ENCODE peak calls at places on chromosomes 4 and X, in five cellular contexts. F is NCI-H460; I is GM13976; V is stimulated activated CD8-positive, alpha-beta memory T cell treated with anti-CD3 and anti-CD28 coated beads, Interleukin-15, amount 100 ng/mL, for 4 hours; S is NAMALWA. J is an unnamed sample.

GRCh38 chr4:54233128-54233696 is 4.1 kb downstream of the PDGFRA start:
- DNase-seq in F (peak; percentile 68), V (peak; percentile 35), S (peak; percentile 58), I (peak; percentile 90), J (peak; percentile 90)

GRCh38 chr4:102620697-102621497 is 119.7 kb downstream of the NFKB1 start:
- DNase-seq in I (peak; percentile 41), F (peak; percentile 31), V (no peak), S (peak; percentile 71), J (peak; percentile 72)

GRCh38 chr4:55356991-55357461 is 11.0 kb downstream of the SRD5A3 start:
- DNase-seq in I (no peak), F (no peak), V (no peak), S (no peak), J (no peak)

GRCh38 chr4:139606600-139607301 is 50.7 kb upstream of the SETD7 start:
- DNase-seq in I (no peak), V (no peak), S (no peak), F (peak; percentile 81), J (peak; percentile 86)

GRCh38 chr4:185343726-185344581 is 51.8 kb downstream of the LRP2BP start:
- DNase-seq in F (no peak), V (no peak), S (no peak), I (no peak), J (no peak)

GRCh38 chr4:177574446-177574845 is 132.2 kb upstream of the AGA start:
- DNase-seq in I (no peak), F (no peak), S (no peak), V (no peak), J (no peak)

GRCh38 chr4:23881052-23881501 is 8.8 kb downstream of the PPARGC1A start:
- DNase-seq in S (no peak), I (no peak), F (no peak), V (no peak), J (no peak)

GRCh38 chrX:93580634-93581033 is 92.7 kb downstream of the NAP1L3 start:
- DNase-seq in V (no peak), F (no peak), S (no peak), I (no peak), J (no peak)

GRCh38 chrX:50920132-50920531 is 9.6 kb downstream of the BMP15 start:
- DNase-seq in S (no peak), V (no peak), F (no peak), I (no peak), J (no peak)

GRCh38 chr4:184845367-184846011 is 19.7 kb upstream of the ACSL1 start:
- DNase-seq in V (no peak), I (no peak), S (no peak), F (no peak), J (no peak)

GRCh38 chr4:44623687-44624086 is 27.7 kb downstream of the YIPF7 start:
- DNase-seq in F (no peak), I (no peak), V (no peak), S (no peak), J (no peak)

GRCh38 chr4:155604718-155605601 is 61.7 kb upstream of the GUCY1A1 start:
- DNase-seq in F (no peak), V (no peak), I (no peak), S (no peak), J (peak; percentile 21)

GRCh38 chr4:98945297-98945850 is 16.4 kb upstream of the EIF4E start:
- DNase-seq in F (no peak), V (no peak), S (no peak), I (no peak), J (no peak)

GRCh38 chr4:41212221-41213203 is 1.8 kb downstream of the APBB2 start:
- DNase-seq in I (peak; percentile 36), V (no peak), F (peak; percentile 48), S (peak; percentile 80), J (no peak)

GRCh38 chr4:109385260-109385659 is 48.4 kb upstream of the SEC24B start:
- DNase-seq in S (no peak), F (no peak), I (no peak), V (no peak), J (no peak)

GRCh38 chrX:33840176-33840575 is 291.9 kb downstream of the FAM47A start:
- DNase-seq in I (no peak), V (no peak), F (no peak), S (no peak), J (peak; percentile 38)

GRCh38 chr4:8272472-8273428 is 3.2 kb downstream of the HTRA3 start:
- DNase-seq in S (no peak), F (no peak), I (no peak), V (no peak), J (no peak)

GRCh38 chrX:118178450-118178849 is 61.8 kb upstream of the KLHL13 start:
- DNase-seq in V (no peak), F (no peak), I (no peak), S (no peak), J (no peak)

GRCh38 chrX:153433781-153434285 is 12.0 kb downstream of the TREX2 start:
- DNase-seq in V (no peak), I (no peak), F (no peak), S (no peak), J (no peak)

GRCh38 chr4:142406917-142407501 is 439.1 kb downstream of the INPP4B start:
- DNase-seq in S (no peak), I (no peak), F (no peak), V (no peak), J (peak; percentile 83)

GRCh38 chr4:183808102-183808466 is 97.0 kb upstream of the STOX2 start:
- DNase-seq in I (no peak), F (no peak), V (no peak), S (no peak), J (no peak)

GRCh38 chr4:8228319-8229250 is 29.5 kb downstream of the SH3TC1 start:
- DNase-seq in I (peak; percentile 73), S (peak; percentile 84), V (peak; percentile 53), F (peak; percentile 18), J (peak; percentile 40)

GRCh38 chrX:87805829-87806490 is 288.4 kb downstream of the KLHL4 start:
- DNase-seq in I (no peak), F (no peak), S (no peak), V (no peak), J (no peak)

GRCh38 chr4:163866728-163867313 is 372.3 kb downstream of the TMA16 start:
- DNase-seq in I (no peak), V (no peak), S (no peak), F (no peak), J (peak; percentile 70)

GRCh38 chrX:96551320-96551872 is 133.2 kb upstream of the DIAPH2 start:
- DNase-seq in F (no peak), I (no peak), V (no peak), S (no peak), J (no peak)

GRCh38 chr4:123659759-123660158 is 263.2 kb downstream of the SPRY1 start:
- DNase-seq in S (peak; percentile 39), I (no peak), V (no peak), F (no peak), J (peak; percentile 67)

GRCh38 chr4:22179124-22179874 is 230.7 kb upstream of the KCNIP4 start:
- DNase-seq in I (no peak), S (no peak), V (no peak), F (no peak), J (no peak)

GRCh38 chr4:80239480-80239879 is 27.0 kb upstream of the FGF5 start:
- DNase-seq in I (no peak), F (no peak), S (no peak), V (no peak), J (no peak)

GRCh38 chrX:9362529-9362928 is 102.3 kb upstream of the TBL1X start:
- DNase-seq in V (no peak), I (no peak), F (no peak), S (no peak), J (no peak)

GRCh38 chrX:7606253-7606652 is 236.7 kb upstream of the VCX start:
- DNase-seq in I (no peak), S (peak; percentile 52), V (no peak), F (no peak), J (no peak)

GRCh38 chr4:95095352-95095974 is 337.7 kb downstream of the BMPR1B start:
- DNase-seq in V (no peak), F (peak; percentile 44), I (no peak), S (peak; percentile 56), J (peak; percentile 74)

GRCh38 chr4:54001558-54002365 is 62.6 kb downstream of the CHIC2 start:
- DNase-seq in S (no peak), V (no peak), F (no peak), I (no peak), J (no peak)

GRCh38 chrX:46327229-46328081 is 217.8 kb downstream of the ZNF674 start:
- DNase-seq in S (no peak), I (no peak), V (no peak), F (peak; percentile 84), J (no peak)

GRCh38 chr4:182169987-182170386 is 73.2 kb upstream of the TENM3 start:
- DNase-seq in F (no peak), I (no peak), S (no peak), V (no peak), J (no peak)

GRCh38 chr4:98110214-98110613 is 33.1 kb downstream of the STPG2 start:
- DNase-seq in S (no peak), V (no peak), F (no peak), I (no peak), J (no peak)

GRCh38 chrX:11351375-11352295 is 58.4 kb downstream of the AMELX start:
- DNase-seq in S (no peak), F (no peak), V (no peak), I (no peak), J (peak; percentile 60)

GRCh38 chrX:118551426-118551825 is 55.8 kb downstream of the DOCK11 start:
- DNase-seq in I (no peak), V (no peak), F (peak; percentile 42), S (no peak), J (no peak)

GRCh38 chr4:42720514-42720913 is 63.6 kb upstream of the ATP8A1 start:
- DNase-seq in F (peak; percentile 14), S (no peak), V (no peak), I (no peak), J (peak; percentile 78)